ENCODE peak calls at places on chromosome 1, in five cellular contexts. M is activated T-helper 1 cell treated with anti-CD3 and anti-CD28 coated beads, Interleukin-2, amount 50 U/mL, for 16 hours; Z is astrocyte of the spinal cord; A is adrenal gland; S is neural progenitor cell. I is an unnamed sample.

GRCh38 chr1:155827450-155827849 is 29.6 kb downstream of the GON4L start:
- DNase-seq in M (no peak), Z (no peak), A (no peak), S (no peak), I (no peak)

GRCh38 chr1:215637041-215637573 is 70.0 kb downstream of the KCTD3 start:
- DNase-seq in M (no peak), Z (peak), A (peak), S (no peak), I (no peak)

GRCh38 chr1:69441496-69441895 is 126.2 kb upstream of the LRRC7 start:
- DNase-seq in M (no peak), Z (no peak), A (no peak), S (no peak), I (no peak)

GRCh38 chr1:248837045-248837793 is 805 bp upstream of the ZNF672 start:
- DNase-seq in M (no peak), Z (peak), A (no peak), S (peak), I (no peak)

GRCh38 chr1:67652800-67653199 is 32.2 kb upstream of the GADD45A start:
- DNase-seq in M (no peak), Z (peak), A (peak), S (no peak), I (no peak)

GRCh38 chr1:1440262-1440772 is 4.8 kb downstream of the VWA1 start:
- DNase-seq in M (no peak), Z (no peak), A (no peak), S (no peak), I (no peak)

GRCh38 chr1:53639251-53639721 is 99.7 kb downstream of the GLIS1 start:
- DNase-seq in M (no peak), Z (peak), A (no peak), S (no peak), I (no peak)

GRCh38 chr1:239617259-239617658 is 230.9 kb downstream of the CHRM3 start:
- DNase-seq in M (no peak), Z (no peak), A (no peak), S (no peak), I (no peak)

GRCh38 chr1:93437976-93438605 is 9.8 kb upstream of the FNBP1L start:
- DNase-seq in M (no peak), Z (peak), A (no peak), S (peak), I (no peak)

GRCh38 chr1:84598846-84599741 is 24.9 kb upstream of the CTBS start:
- DNase-seq in M (no peak), Z (peak), A (no peak), S (no peak), I (no peak)

GRCh38 chr1:159171254-159171687 is at the start of gene CADM3:
- DNase-seq in M (no peak), Z (no peak), A (no peak), S (peak), I (no peak)

GRCh38 chr1:184085667-184086066 is 34.1 kb downstream of the TSEN15 start:
- DNase-seq in M (no peak), Z (no peak), A (no peak), S (no peak), I (no peak)

GRCh38 chr1:119327436-119328155 is 41.0 kb upstream of the HAO2 start:
- DNase-seq in M (no peak), Z (peak), A (peak), S (peak), I (no peak)

GRCh38 chr1:10253755-10254154 is 43.4 kb downstream of the KIF1B start:
- DNase-seq in M (no peak), Z (peak), A (peak), S (no peak), I (no peak)

GRCh38 chr1:220487297-220487820 is 40.6 kb upstream of the MARK1 start:
- DNase-seq in M (no peak), Z (peak), A (no peak), S (peak), I (no peak)

GRCh38 chr1:109457819-109458218 is 8.5 kb upstream of the SYPL2 start:
- DNase-seq in M (no peak), Z (no peak), A (no peak), S (no peak), I (no peak)

GRCh38 chr1:89952021-89952995 is 42.6 kb upstream of the ZNF326 start:
- DNase-seq in M (no peak), Z (peak), A (no peak), S (no peak), I (no peak)

GRCh38 chr1:3522564-3523270 is 68.3 kb downstream of the ARHGEF16 start:
- DNase-seq in M (no peak), Z (peak), A (no peak), S (no peak), I (no peak)

GRCh38 chr1:156772728-156773497 is 5.6 kb downstream of the PRCC start:
- DNase-seq in M (no peak), Z (no peak), A (peak), S (no peak), I (no peak)

GRCh38 chr1:200558866-200559459 is 61.6 kb downstream of the KIF14 start:
- DNase-seq in M (no peak), Z (peak), A (peak), S (peak), I (no peak)

GRCh38 chr1:160149706-160150105 is 1.7 kb upstream of the ATP1A4 start:
- DNase-seq in M (no peak), Z (no peak), A (peak), S (no peak), I (no peak)

I was measured in esophagus squamous epithelium.